ENCODE peak calls at places on chromosomes 7 and 10, in five cellular contexts. A is activated T-cell treated with anti-CD3 and anti-CD28 coated beads, Interleukin-2, amount 50 U/mL, for 72 hours; D is NCI-H460; P is stimulated activated CD4-positive, alpha-beta T cell treated with anti-CD3 and anti-CD28 coated beads, Interleukin-4, amount 100 ng/mL, for 24 hours; B is activated T-helper 9 cell treated with anti-CD3 and anti-CD28 coated beads, Interleukin-2, amount 50 U/mL, for 16 hours. Q is an unnamed sample.

GRCh38 chr7:100209493-100209892 is 10.3 kb upstream of the PVRIG start:
- DNase-seq in B (no peak), P (no peak), D (no peak), A (no peak), Q (no peak)

GRCh38 chr10:86953747-86954680 is 3.4 kb downstream of the MMRN2 start:
- DNase-seq in B (no peak), A (no peak), D (no peak), P (no peak), Q (no peak)

GRCh38 chr7:137590686-137591255 is 247.2 kb upstream of the PTN start:
- DNase-seq in D (no peak), B (no peak), A (no peak), P (no peak), Q (no peak)

GRCh38 chr7:43668035-43668434 is 61.3 kb downstream of the COA1 start:
- DNase-seq in P (no peak), A (no peak), D (no peak), B (no peak), Q (no peak)

GRCh38 chr7:31175672-31176071 is 123.6 kb downstream of the ADCYAP1R1 start:
- DNase-seq in B (no peak), P (no peak), A (no peak), D (no peak), Q (no peak)

GRCh38 chr10:110522365-110522988 is 24.8 kb downstream of the DUSP5 start:
- DNase-seq in B (no peak), D (no peak), P (no peak), A (peak), Q (peak)

GRCh38 chr7:111789880-111790279 is 227.6 kb upstream of the IMMP2L start:
- DNase-seq in D (no peak), A (no peak), P (no peak), B (no peak), Q (no peak)

GRCh38 chr10:75281980-75282379 is 46.2 kb upstream of the COMTD1 start:
- DNase-seq in P (no peak), A (no peak), B (no peak), D (no peak), Q (no peak)

GRCh38 chr10:102649770-102650654 is 5.7 kb downstream of the TRIM8 start:
- DNase-seq in P (no peak), D (no peak), B (no peak), A (no peak), Q (no peak)

Q was measured in T-helper 2 cell treated with Interferon-gamma antibody and Interleukin-4, amounts not matched to agents 5 μg/mL and 100 μg/mL, for 36 hours.